ENCODE peak calls at places on chromosomes 6 and 20, in six cellular contexts. L is A549, R is endothelial cell of umbilical vein, C is HepG2, W is K562, H is GM12878. U is an unnamed sample.

GRCh38 chr6:85641522-85641915 is 1.2 kb downstream of the SYNCRIP start:
- DNase-seq in C (no peak), W (no peak), H (no peak), R (peak; percentile 18), L (no peak), U (no peak)

GRCh38 chr20:58893355-58894151 is 41.0 kb downstream of the GNAS start:
- DNase-seq in W (no peak), C (no peak), R (no peak), L (no peak), H (no peak), U (peak; percentile 39)

GRCh38 chr6:27040244-27041042 is 207.1 kb upstream of the PRSS16 start:
- DNase-seq in C (peak; percentile 66), H (no peak), R (peak; percentile 11), L (no peak), W (no peak), U (peak; percentile 45)

GRCh38 chr6:4853782-4854511 is 77.7 kb downstream of the CDYL start:
- DNase-seq in H (no peak), W (peak; percentile 71), L (peak; percentile 24), R (no peak), C (peak; percentile 73), U (peak; percentile 27)

GRCh38 chr20:1945134-1945618 is 48.7 kb downstream of the PDYN start:
- DNase-seq in W (no peak), H (no peak), C (no peak), R (no peak), L (no peak), U (peak; percentile 97)

GRCh38 chr20:16059841-16060240 is 513.4 kb downstream of the KIF16B start:
- DNase-seq in C (no peak), L (no peak), H (no peak), R (no peak), W (no peak), U (no peak)

GRCh38 chr20:38935285-38935684 is 9.1 kb downstream of the FAM83D start:
- DNase-seq in R (peak; percentile 63), C (no peak), W (no peak), L (peak; percentile 51), H (no peak), U (peak; percentile 45)

GRCh38 chr6:16904957-16905356 is 143.7 kb upstream of the ATXN1 start:
- DNase-seq in C (no peak), R (no peak), L (no peak), H (no peak), W (no peak), U (no peak)

GRCh38 chr20:35663516-35663812 is 1.2 kb downstream of the CPNE1 start:
- DNase-seq in W (no peak), R (no peak), H (no peak), C (no peak), L (no peak), U (no peak)

GRCh38 chr6:136079701-136080565 is 170.2 kb downstream of the MTFR2 start:
- DNase-seq in C (no peak), H (no peak), R (peak; percentile 23), W (no peak), L (no peak), U (no peak)

GRCh38 chr6:136077834-136078576 is 172.1 kb downstream of the MTFR2 start:
- DNase-seq in H (no peak), W (no peak), R (peak; percentile 97), L (no peak), C (no peak), U (no peak)

GRCh38 chr6:136073216-136073615 is 176.9 kb downstream of the MTFR2 start:
- DNase-seq in R (no peak), C (no peak), L (no peak), W (no peak), H (no peak), U (no peak)

GRCh38 chr6:136072691-136073090 is 177.4 kb downstream of the MTFR2 start:
- DNase-seq in H (no peak), C (no peak), R (no peak), W (no peak), L (no peak), U (no peak)

DNA sequence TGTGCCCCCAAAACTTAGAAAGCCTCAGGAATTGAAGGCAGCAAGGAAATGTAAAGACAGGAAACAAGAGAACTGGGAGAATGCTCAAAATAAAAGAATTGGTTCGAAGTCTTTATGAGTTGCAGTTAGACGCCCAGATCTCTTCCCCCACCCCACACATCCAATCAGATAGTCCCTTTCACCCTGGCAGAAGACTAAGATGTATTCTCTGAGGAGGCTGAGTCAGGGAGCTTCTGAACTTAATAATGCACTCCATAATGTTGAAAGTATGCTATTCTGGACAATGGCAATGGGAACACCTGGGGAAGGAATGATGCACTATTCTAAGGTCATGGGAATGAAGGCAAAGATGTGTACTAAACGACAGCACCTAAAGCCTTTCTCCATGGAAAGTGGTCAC is 173.6 kb downstream of the MTFR2 start:
- DNase-seq in R (no peak), H (no peak), L (no peak), C (no peak), W (no peak), U (no peak)
- H3K4me3 ChIP-seq in R (no peak overlapping the region), H (no peak overlapping the region), L (no peak overlapping the region), C (no peak overlapping the region), W (no peak overlapping the region), U (no peak overlapping the region)

GRCh38 chr6:10491463-10491862 is 29.7 kb upstream of the GCNT2 start:
- DNase-seq in L (no peak), C (no peak), H (no peak), R (no peak), W (no peak), U (no peak)
- TF ChIP-seq MYC in L (no peak), C (no peak), H (no peak), R (no peak), W (no peak), U (no peak)

DNA sequence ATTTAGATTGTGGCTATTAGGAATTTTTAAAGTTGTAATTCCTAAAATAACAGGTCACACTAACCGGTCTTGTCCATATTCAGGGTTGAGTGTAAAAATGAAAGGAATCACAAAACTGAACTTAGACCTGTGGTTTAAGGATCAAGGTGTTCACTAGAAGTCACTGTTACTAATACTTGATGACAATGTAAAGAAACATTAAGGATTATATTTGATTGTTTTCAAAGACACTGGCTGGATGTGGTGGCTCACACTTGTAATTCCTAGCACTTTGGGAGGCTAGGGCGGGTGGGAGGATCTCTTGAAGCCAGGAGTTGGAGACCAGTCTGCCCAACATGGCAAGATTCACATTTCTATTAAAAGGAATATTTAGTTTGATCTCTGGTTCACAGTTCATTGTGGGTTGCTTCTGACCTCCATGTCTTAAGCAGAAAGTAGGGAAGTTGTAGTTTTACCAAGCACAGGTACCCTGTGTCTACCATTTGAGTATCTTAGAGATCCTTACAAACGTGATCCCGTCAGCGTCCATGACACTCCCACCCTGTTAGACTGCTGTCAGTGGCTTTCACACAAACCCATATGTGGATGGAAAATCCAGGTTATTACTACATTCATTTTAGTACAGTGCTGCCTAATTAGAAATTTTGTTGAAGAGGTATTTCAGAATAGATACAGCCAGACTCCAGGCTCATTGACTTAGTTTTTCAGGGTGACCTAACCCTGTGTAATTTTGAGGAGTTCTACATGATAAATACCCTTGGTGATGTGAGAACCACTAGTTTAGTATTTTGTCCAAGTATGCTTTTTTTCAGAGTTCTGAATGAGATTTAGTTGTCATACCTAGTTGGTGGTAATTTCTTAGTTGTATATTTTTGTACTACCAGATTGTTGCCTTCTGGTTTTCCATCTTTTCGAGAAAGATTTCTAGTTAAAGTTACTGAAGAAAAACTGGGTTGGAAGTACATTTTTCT is 10.2 kb downstream of the SRSF3 start:
- DNase-seq in C (no peak), L (no peak), W (no peak), R (no peak), H (no peak), U (no peak)
- TF ChIP-seq POLR2A in C (no peak), L (no peak), W (peak; percentile 66), R (peak; percentile 61), H (peak; percentile 21), U (no peak)

GRCh38 chr6:145904391-145904790 is 59.8 kb downstream of the SHPRH start:
- DNase-seq in L (no peak), H (peak; percentile 13), R (no peak), W (no peak), C (no peak), U (no peak)
- H3K4me3 ChIP-seq in L (no peak overlapping the region), H (no peak overlapping the region), R (no peak overlapping the region), W (no peak overlapping the region), C (no peak overlapping the region), U (no peak overlapping the region)

DNA sequence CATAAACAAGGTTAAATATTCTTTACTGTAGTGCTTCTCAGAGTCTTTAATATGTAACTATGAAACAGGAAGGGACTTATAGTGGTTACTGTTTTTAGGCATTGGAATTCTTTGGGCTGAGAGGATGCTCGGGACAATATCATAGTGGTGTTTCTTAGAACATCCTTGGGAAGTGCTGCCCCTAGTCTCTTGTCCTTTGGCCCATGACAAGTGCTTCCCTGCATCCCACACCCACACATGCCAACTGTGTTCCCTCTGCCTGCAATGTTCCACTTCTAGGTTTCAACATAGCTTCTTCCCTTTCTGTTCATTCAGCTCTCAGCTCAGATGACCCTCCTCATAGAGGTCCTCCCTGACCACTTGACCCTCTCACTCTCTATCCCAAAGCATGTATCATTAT is 37.6 kb downstream of the CFAP61 start:
- DNase-seq in L (no peak), R (no peak), W (no peak), C (no peak), H (no peak), U (no peak)
- TF ChIP-seq MYC in L (no peak), R (no peak), W (no peak), C (no peak), H (no peak), U (no peak)

U was measured in NB4.